ENCODE peak calls at places on chromosome 10, in six cellular contexts. H is AG04450, J is AG10803, C is H9, U is Panc1, G is lung. T is an unnamed sample.
A peak's percentile ranks its signal among the peaks of the same experiment; 100 is the strongest.

GRCh38 chr10:93907049-93907448 is 13.3 kb downstream of the SLC35G1 start:
- DNase-seq in H (no peak), J (no peak), C (no peak), U (no peak), G (no peak), T (no peak)

GRCh38 chr10:126634915-126635314 is 35.6 kb downstream of the C10orf90 start:
- DNase-seq in H (no peak), J (no peak), C (no peak), U (no peak), G (no peak), T (peak; percentile 88)

GRCh38 chr10:48511066-48511854 is 93.6 kb downstream of the ARHGAP22 start:
- DNase-seq in H (no peak), J (no peak), C (peak; percentile 15), U (no peak), G (no peak), T (no peak)

GRCh38 chr10:6271663-6272062 is 68.9 kb downstream of the PFKFB3 start:
- DNase-seq in H (no peak), J (no peak), C (no peak), U (no peak), G (no peak), T (no peak)

GRCh38 chr10:132326925-132327324 is 5.1 kb upstream of the LRRC27 start:
- DNase-seq in H (no peak), J (no peak), C (no peak), U (no peak), G (no peak), T (no peak)

GRCh38 chr10:88473989-88474883 is 108.9 kb downstream of the RNLS start:
- DNase-seq in H (no peak), J (no peak), C (no peak), U (no peak), G (peak; percentile 73), T (no peak)

GRCh38 chr10:129531195-129531968 is 64.3 kb downstream of the MGMT start:
- DNase-seq in H (peak; percentile 8), J (peak; percentile 77), C (no peak), U (no peak), G (no peak), T (no peak)

GRCh38 chr10:32961892-32962369 is 3.9 kb upstream of the ITGB1 start:
- DNase-seq in H (peak; percentile 73), J (peak; percentile 87), C (no peak), U (no peak), G (no peak), T (peak; percentile 68)

GRCh38 chr10:132538790-132539421 is 1.3 kb downstream of the INPP5A start:
- DNase-seq in H (no peak), J (no peak), C (no peak), U (no peak), G (no peak), T (no peak)

GRCh38 chr10:33153266-33153967 is 181.1 kb downstream of the NRP1 start:
- DNase-seq in H (no peak), J (no peak), C (no peak), U (no peak), G (no peak), T (no peak)

GRCh38 chr10:73843254-73843653 is 31.1 kb downstream of the CAMK2G start:
- DNase-seq in H (no peak), J (no peak), C (no peak), U (no peak), G (no peak), T (no peak)

GRCh38 chr10:29277296-29277695 is 11.6 kb upstream of the LYZL1 start:
- DNase-seq in H (no peak), J (no peak), C (no peak), U (no peak), G (no peak), T (no peak)

GRCh38 chr10:122044045-122044661 is 55.2 kb downstream of the TACC2 start:
- DNase-seq in H (no peak), J (no peak), C (no peak), U (no peak), G (no peak), T (no peak)

GRCh38 chr10:123140983-123141390 is 5.2 kb downstream of the HMX3 start:
- DNase-seq in H (no peak), J (no peak), C (no peak), U (no peak), G (no peak), T (no peak)

GRCh38 chr10:34821587-34822585 is 6.8 kb upstream of the PARD3 start:
- DNase-seq in H (no peak), J (peak; percentile 16), C (no peak), U (no peak), G (no peak), T (no peak)

GRCh38 chr10:72802291-72803118 is 91.0 kb upstream of the OIT3 start:
- DNase-seq in H (no peak), J (peak; percentile 50), C (no peak), U (no peak), G (no peak), T (no peak)

GRCh38 chr10:123241391-123242141 is 87.4 kb downstream of the BUB3 start:
- DNase-seq in H (no peak), J (no peak), C (no peak), U (no peak), G (no peak), T (no peak)

GRCh38 chr10:28922127-28922526 is 244.8 kb downstream of the BAMBI start:
- DNase-seq in H (no peak), J (no peak), C (peak; percentile 42), U (no peak), G (no peak), T (no peak)

GRCh38 chr10:132848306-132848705 is 62.4 kb upstream of the NKX6-2 start:
- DNase-seq in H (no peak), J (no peak), C (peak; percentile 39), U (no peak), G (no peak), T (no peak)

GRCh38 chr10:51176976-51177690 is 102.8 kb downstream of the PRKG1 start:
- DNase-seq in H (no peak), J (peak; percentile 78), C (no peak), U (no peak), G (no peak), T (peak; percentile 58)

GRCh38 chr10:50310560-50311174 is 59.4 kb upstream of the ASAH2 start:
- DNase-seq in H (no peak), J (no peak), C (peak; percentile 74), U (peak; percentile 12), G (no peak), T (no peak)

GRCh38 chr10:100812978-100813377 is 67.6 kb downstream of the PAX2 start:
- DNase-seq in H (no peak), J (no peak), C (no peak), U (no peak), G (no peak), T (no peak)

GRCh38 chr10:14476641-14477407 is 146.1 kb upstream of the FRMD4A start:
- DNase-seq in H (no peak), J (peak; percentile 94), C (no peak), U (no peak), G (no peak), T (no peak)

GRCh38 chr10:69640196-69640980 is 10.3 kb downstream of the FAM241B start:
- DNase-seq in H (no peak), J (no peak), C (no peak), U (no peak), G (no peak), T (no peak)

GRCh38 chr10:123140164-123140982 is 4.6 kb downstream of the HMX3 start:
- DNase-seq in H (no peak), J (no peak), C (no peak), U (no peak), G (no peak), T (no peak)

GRCh38 chr10:28677889-28678686 is 767 bp downstream of the BAMBI start:
- DNase-seq in H (no peak), J (peak; percentile 20), C (peak; percentile 42), U (no peak), G (no peak), T (no peak)

GRCh38 chr10:28768227-28768626 is 90.9 kb downstream of the BAMBI start:
- DNase-seq in H (no peak), J (no peak), C (no peak), U (no peak), G (no peak), T (no peak)

GRCh38 chr10:100509241-100509640 is 10.4 kb downstream of the SEC31B start:
- DNase-seq in H (no peak), J (no peak), C (no peak), U (no peak), G (no peak), T (no peak)

GRCh38 chr10:31929260-31929985 is 792 bp upstream of the ARHGAP12 start:
- DNase-seq in H (no peak), J (no peak), C (peak; percentile 46), U (no peak), G (peak; percentile 55), T (no peak)

GRCh38 chr10:2851544-2851943 is 215.8 kb upstream of the PFKP start:
- DNase-seq in H (no peak), J (no peak), C (no peak), U (no peak), G (no peak), T (no peak)

GRCh38 chr10:47008769-47009168 is 97.5 kb downstream of the PTPN20 start:
- DNase-seq in H (no peak), J (peak; percentile 29), C (no peak), U (no peak), G (no peak), T (no peak)

GRCh38 chr10:10745281-10745680 is 272.4 kb upstream of the CELF2 start:
- DNase-seq in H (no peak), J (no peak), C (no peak), U (no peak), G (no peak), T (no peak)
- TF ChIP-seq CTCF in H (no peak), J (no peak), C (no peak), U (no peak), G (no peak), T (no peak)

GRCh38 chr10:113991091-113991860 is 52.4 kb upstream of the ADRB1 start:
- DNase-seq in H (no peak), J (no peak), C (no peak), U (no peak), G (no peak), T (no peak)
- TF ChIP-seq CTCF in H (no peak), J (no peak), C (no peak), U (no peak), G (no peak), T (no peak)

GRCh38 chr10:80567292-80567691 is 29.6 kb downstream of the SH2D4B start:
- DNase-seq in H (no peak), J (no peak), C (no peak), U (no peak), G (no peak), T (no peak)
- TF ChIP-seq CTCF in H (no peak), J (no peak), C (no peak), U (peak; percentile 36), G (no peak), T (no peak)

GRCh38 chr10:8044331-8044907 is 10.1 kb upstream of the GATA3 start:
- DNase-seq in H (no peak), J (no peak), C (no peak), U (no peak), G (no peak), T (no peak)

GRCh38 chr10:8042864-8043568 is 11.5 kb upstream of the GATA3 start:
- DNase-seq in H (no peak), J (no peak), C (peak; percentile 49), U (no peak), G (no peak), T (no peak)

GRCh38 chr10:8045728-8046494 is 8.6 kb upstream of the GATA3 start:
- DNase-seq in H (no peak), J (no peak), C (no peak), U (no peak), G (no peak), T (no peak)

GRCh38 chr10:8043569-8044306 is 10.8 kb upstream of the GATA3 start:
- DNase-seq in H (no peak), J (no peak), C (peak; percentile 84), U (no peak), G (no peak), T (no peak)

GRCh38 chr10:8044908-8045727 is 9.4 kb upstream of the GATA3 start:
- DNase-seq in H (no peak), J (no peak), C (peak; percentile 77), U (no peak), G (no peak), T (no peak)
- TF ChIP-seq CTCF in H (no peak), J (no peak), C (no peak), U (no peak), G (no peak), T (no peak)

T was measured in AG09309.